ENCODE peak calls at places on chromosome 18, in nine cellular contexts. Q, O, T, W, Y, P, E, Z and A are unnamed samples.

GRCh38 chr18:35604369-35604768 is 22.8 kb downstream of the GALNT1 start:
- DNase-seq in Q (no peak), O (no peak), T (no peak), W (no peak), Y (no peak), P (no peak), E (no peak), Z (no peak), A (no peak)

GRCh38 chr18:48028716-48029115 is 98.3 kb upstream of the SMAD2 start:
- DNase-seq in Q (peak), O (no peak), T (no peak), W (no peak), Y (no peak), P (peak), E (no peak), Z (no peak), A (no peak)

GRCh38 chr18:46632401-46633089 is 24.5 kb downstream of the LOXHD1 start:
- DNase-seq in Q (no peak), O (no peak), T (no peak), W (no peak), Y (no peak), P (no peak), E (peak), Z (peak), A (no peak)

GRCh38 chr18:68494802-68495560 is 219.9 kb downstream of the TMX3 start:
- DNase-seq in Q (no peak), O (no peak), T (peak), W (no peak), Y (no peak), P (no peak), E (no peak), Z (no peak), A (no peak)

GRCh38 chr18:49699303-49699702 is 114.0 kb downstream of the ACAA2 start:
- DNase-seq in Q (no peak), O (no peak), T (no peak), W (no peak), Y (no peak), P (no peak), E (no peak), Z (no peak), A (no peak)

GRCh38 chr18:77079088-77079487 is 53.5 kb downstream of the MBP start:
- DNase-seq in Q (no peak), O (no peak), T (no peak), W (no peak), Y (no peak), P (no peak), E (no peak), Z (no peak), A (no peak)

GRCh38 chr18:63025251-63025710 is 294.3 kb downstream of the BCL2 start:
- DNase-seq in Q (peak), O (no peak), T (peak), W (peak), Y (peak), P (no peak), E (no peak), Z (no peak), A (no peak)

GRCh38 chr18:41870191-41870590 is 84.8 kb upstream of the PIK3C3 start:
- DNase-seq in Q (no peak), O (no peak), T (no peak), W (no peak), Y (no peak), P (no peak), E (no peak), Z (no peak), A (no peak)

GRCh38 chr18:44803019-44803650 is 122.4 kb downstream of the SETBP1 start:
- DNase-seq in Q (no peak), O (peak), T (peak), W (peak), Y (peak), P (peak), E (no peak), Z (no peak), A (no peak)

GRCh38 chr18:44807766-44808165 is 127.1 kb downstream of the SETBP1 start:
- DNase-seq in Q (no peak), O (peak), T (no peak), W (no peak), Y (no peak), P (no peak), E (no peak), Z (no peak), A (no peak)

GRCh38 chr18:44805643-44806042 is 125.0 kb downstream of the SETBP1 start:
- DNase-seq in Q (no peak), O (no peak), T (no peak), W (no peak), Y (no peak), P (no peak), E (no peak), Z (no peak), A (no peak)

GRCh38 chr18:44804033-44804432 is 123.3 kb downstream of the SETBP1 start:
- DNase-seq in Q (no peak), O (no peak), T (no peak), W (no peak), Y (no peak), P (no peak), E (no peak), Z (no peak), A (no peak)

GRCh38 chr18:44805176-44805575 is 124.5 kb downstream of the SETBP1 start:
- DNase-seq in Q (no peak), O (no peak), T (no peak), W (no peak), Y (no peak), P (no peak), E (no peak), Z (no peak), A (no peak)
- H3K27ac ChIP-seq in Q (no peak), O (no peak), T (no peak), W (peak), Y (peak), P (peak), E (no peak), Z (no peak), A (no peak)

DNA sequence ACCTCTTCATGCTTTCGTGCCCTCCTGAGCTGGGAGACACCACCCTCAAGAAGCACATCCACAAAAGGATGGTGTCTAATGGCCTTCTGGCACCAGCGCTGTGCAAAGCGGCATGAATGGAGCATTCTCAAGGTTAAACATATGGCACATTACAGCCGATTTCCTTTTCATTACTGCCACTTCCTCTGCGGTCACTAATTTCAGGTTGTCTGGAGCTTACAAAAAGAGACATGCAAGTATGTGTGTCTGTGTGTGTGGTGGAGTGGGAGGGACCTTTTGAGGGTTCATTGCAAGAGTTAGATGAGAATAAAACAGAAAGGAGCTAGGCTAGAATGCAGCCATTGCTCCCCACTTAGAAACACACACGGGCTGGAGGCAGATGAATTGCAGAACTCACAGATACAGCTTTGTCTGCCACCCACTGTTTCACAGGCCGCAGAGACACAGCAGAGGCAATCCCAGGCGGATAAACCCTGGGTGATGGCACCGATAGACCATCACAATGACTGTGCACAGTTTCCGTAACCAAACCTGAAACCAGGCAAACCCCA is 76.0 kb downstream of the TGIF1 start:
- DNase-seq in Q (no peak), O (no peak), T (no peak), W (no peak), Y (peak), P (no peak), E (no peak), Z (no peak), A (no peak)
- TF ChIP-seq POLR2AphosphoS5 in Q (no peak), O (no peak), T (no peak), W (no peak), Y (no peak), P (no peak), E (no peak), Z (no peak), A (no peak)

DNA sequence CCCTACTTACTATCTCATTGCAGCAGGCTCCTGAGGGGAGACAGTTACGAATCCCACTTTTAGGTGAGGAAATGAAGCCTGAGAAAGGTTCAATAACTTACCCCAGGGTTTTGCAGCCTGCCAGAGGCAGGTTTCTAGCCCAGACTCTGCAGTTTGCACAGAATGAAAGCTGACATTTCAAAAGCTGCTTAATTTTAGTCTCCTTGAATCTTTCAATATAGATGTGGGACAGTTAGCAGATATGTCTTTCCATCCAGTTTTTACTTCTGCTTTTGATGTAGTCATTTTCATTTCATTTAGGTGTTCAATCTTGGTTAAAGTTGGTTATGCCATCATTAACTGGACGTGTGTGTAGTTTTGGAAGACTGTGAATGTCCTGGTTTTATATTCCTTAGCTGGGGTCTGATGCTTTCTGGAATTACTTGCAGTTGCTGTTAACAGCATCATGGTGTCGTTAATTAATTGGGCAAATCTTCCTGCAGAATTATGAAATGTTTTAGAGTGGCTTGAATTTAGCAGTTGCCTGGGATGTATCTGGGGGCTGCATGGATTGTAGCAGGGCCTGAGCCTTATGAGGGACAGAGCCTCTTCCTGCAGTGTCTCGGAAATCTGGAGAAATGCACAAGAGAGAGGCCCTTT is 100.7 kb downstream of the ZNF532 start:
- DNase-seq in Q (no peak), O (no peak), T (no peak), W (no peak), Y (no peak), P (no peak), E (no peak), Z (no peak), A (no peak)
- H3K27ac ChIP-seq in Q (no peak), O (no peak), T (peak), W (peak), Y (peak), P (peak), E (no peak), Z (peak), A (peak)

GRCh38 chr18:37566479-37567060 is 972 bp upstream of the CELF4 start:
- DNase-seq in Q (no peak), O (no peak), T (peak), W (no peak), Y (no peak), P (peak), E (no peak), Z (no peak), A (no peak)
- TF ChIP-seq POLR2AphosphoS5 in Q (no peak), O (no peak), T (no peak), W (no peak), Y (no peak), P (no peak), E (no peak), Z (no peak), A (no peak)

GRCh38 chr18:59907172-59907571 is 7.4 kb downstream of the PMAIP1 start:
- DNase-seq in Q (no peak), O (no peak), T (no peak), W (no peak), Y (no peak), P (no peak), E (no peak), Z (no peak), A (no peak)
- H3K27ac ChIP-seq in Q (no peak), O (no peak), T (no peak), W (no peak), Y (no peak), P (no peak), E (no peak), Z (no peak), A (no peak)